ENCODE peak calls at places on chromosomes 6 and 20, in six cellular contexts. G is psoas muscle; P is effector CD8-positive, alpha-beta T cell; X is T1000; J is H7; R is GM23338. L is an unnamed sample.
A peak's percentile ranks its signal among the peaks of the same experiment; 100 is the strongest.

GRCh38 chr20:23096986-23097520 is 10.9 kb upstream of the CD93 start:
- DNase-seq in P (no peak), X (no peak), R (no peak), J (no peak), G (no peak), L (no peak)

GRCh38 chr20:2698186-2698817 is 5.7 kb downstream of the EBF4 start:
- DNase-seq in J (peak; percentile 15), X (no peak), G (no peak), R (no peak), P (no peak), L (no peak)

GRCh38 chr6:24581084-24581669 is 64.8 kb downstream of the KIAA0319 start:
- DNase-seq in G (peak; percentile 72), X (peak; percentile 10), R (peak; percentile 93), P (peak; percentile 61), J (no peak), L (no peak)

GRCh38 chr20:21623074-21623780 is 82.2 kb upstream of the PAX1 start:
- DNase-seq in R (no peak), X (no peak), J (no peak), G (no peak), P (no peak), L (no peak)

GRCh38 chr20:23270427-23270911 is 80.1 kb upstream of the NXT1 start:
- DNase-seq in J (no peak), R (no peak), G (no peak), P (no peak), X (no peak), L (no peak)

GRCh38 chr20:56463428-56463827 is 5.0 kb upstream of the RTF2 start:
- DNase-seq in X (no peak), G (no peak), J (no peak), P (no peak), R (no peak), L (peak; percentile 13)

GRCh38 chr20:44701116-44701865 is 13.9 kb upstream of the CCN5 start:
- DNase-seq in X (no peak), G (no peak), P (no peak), J (peak; percentile 85), R (peak; percentile 75), L (no peak)

GRCh38 chr6:167275001-167275400 is 16.1 kb upstream of the UNC93A start:
- DNase-seq in X (no peak), J (no peak), R (no peak), G (no peak), P (no peak), L (no peak)

GRCh38 chr6:100924574-100924973 is 43.4 kb upstream of the ASCC3 start:
- DNase-seq in G (no peak), R (no peak), J (no peak), X (no peak), P (no peak), L (no peak)

GRCh38 chr6:15739867-15740266 is 77.0 kb upstream of the DTNBP1 start:
- DNase-seq in P (no peak), X (no peak), G (no peak), R (peak; percentile 17), J (peak; percentile 27), L (no peak)

GRCh38 chr6:166008441-166009369 is 158.9 kb downstream of the TBXT start:
- DNase-seq in P (no peak), X (no peak), G (no peak), J (peak; percentile 78), R (peak; percentile 56), L (no peak)